ENCODE peak calls at places on chromosomes 1 and 21, in four cellular contexts. F, I, L and B are unnamed samples.
A peak's percentile ranks its signal among the peaks of the same experiment; 100 is the strongest.

GRCh38 chr1:170586321-170586855 is 54.4 kb downstream of the GORAB start:
- DNase-seq in F (no peak), I (peak; percentile 46), L (no peak), B (peak; percentile 28)

GRCh38 chr1:205775717-205776056 is 405 bp upstream of the RAB29 start:
- DNase-seq in F (no peak), I (peak; percentile 61), L (no peak), B (no peak)

GRCh38 chr21:46065993-46066842 is 31.7 kb upstream of the COL6A2 start:
- DNase-seq in F (no peak), I (no peak), L (peak; percentile 28), B (peak; percentile 26)

GRCh38 chr1:91884459-91885290 is 1.3 kb downstream of the TGFBR3 start:
- DNase-seq in F (no peak), I (no peak), L (no peak), B (peak; percentile 36)

GRCh38 chr1:239893127-239893731 is 198.5 kb upstream of the FMN2 start:
- DNase-seq in F (no peak), I (no peak), L (no peak), B (no peak)

GRCh38 chr1:114428083-114428754 is 82.8 kb downstream of the TRIM33 start:
- DNase-seq in F (no peak), I (no peak), L (no peak), B (no peak)

GRCh38 chr1:215567491-215568286 is 585 bp downstream of the KCTD3 start:
- DNase-seq in F (no peak), I (peak; percentile 19), L (peak; percentile 51), B (peak; percentile 65)

GRCh38 chr1:23799570-23800395 is 771 bp downstream of the GALE start:
- DNase-seq in F (no peak), I (no peak), L (peak; percentile 79), B (no peak)

GRCh38 chr1:67190942-67191341 is 24.7 kb downstream of the IL23R start:
- DNase-seq in F (no peak), I (no peak), L (no peak), B (no peak)

GRCh38 chr1:33260435-33260980 is 4.2 kb downstream of the ZNF362 start:
- DNase-seq in F (no peak), I (no peak), L (no peak), B (no peak)

GRCh38 chr1:38026592-38027200 is 14.2 kb downstream of the UTP11 start:
- DNase-seq in F (no peak), I (no peak), L (no peak), B (peak; percentile 74)

GRCh38 chr21:32558131-32558530 is 27.2 kb downstream of the TCP10L start:
- DNase-seq in F (no peak), I (no peak), L (no peak), B (no peak)

GRCh38 chr1:25559996-25560395 is 16.6 kb downstream of the LDLRAP1 start:
- DNase-seq in F (no peak), I (no peak), L (no peak), B (no peak)

GRCh38 chr1:152968248-152968647 is 2.2 kb upstream of the SPRR4 start:
- DNase-seq in F (no peak), I (no peak), L (no peak), B (no peak)

GRCh38 chr1:54944610-54945392 is 35.6 kb upstream of the TMEM61 start:
- DNase-seq in F (no peak), I (peak; percentile 68), L (peak; percentile 75), B (peak; percentile 86)

GRCh38 chr1:32703479-32704291 is 1.1 kb upstream of the SYNC start:
- DNase-seq in F (peak; percentile 53), I (peak; percentile 11), L (peak; percentile 99), B (peak; percentile 43)

GRCh38 chr1:89262643-89263042 is 10.0 kb downstream of the GBP5 start:
- DNase-seq in F (no peak), I (no peak), L (no peak), B (no peak)

GRCh38 chr1:30491831-30492230 is 231.6 kb downstream of the MATN1 start:
- DNase-seq in F (no peak), I (no peak), L (no peak), B (no peak)

GRCh38 chr1:27142464-27142863 is 12.5 kb downstream of the SLC9A1 start:
- DNase-seq in F (no peak), I (no peak), L (no peak), B (no peak)

GRCh38 chr1:209064850-209065249 is 518.7 kb upstream of the CAMK1G start:
- DNase-seq in F (no peak), I (no peak), L (no peak), B (no peak)

GRCh38 chr1:59393211-59394180 is 96.6 kb downstream of the FGGY start:
- DNase-seq in F (peak; percentile 47), I (peak; percentile 84), L (no peak), B (peak; percentile 82)

GRCh38 chr1:65247419-65248359 is 61.7 kb upstream of the DNAJC6 start:
- DNase-seq in F (no peak), I (no peak), L (no peak), B (peak; percentile 46)

GRCh38 chr1:76291737-76292136 is 217.2 kb downstream of the ST6GALNAC3 start:
- DNase-seq in F (no peak), I (no peak), L (no peak), B (no peak)

GRCh38 chr1:201745023-201745422 is 83.9 kb upstream of the IPO9 start:
- DNase-seq in F (no peak), I (no peak), L (no peak), B (no peak)

GRCh38 chr21:16797530-16797929 is 715.3 kb upstream of the CXADR start:
- DNase-seq in F (no peak), I (no peak), L (no peak), B (no peak)

DNA sequence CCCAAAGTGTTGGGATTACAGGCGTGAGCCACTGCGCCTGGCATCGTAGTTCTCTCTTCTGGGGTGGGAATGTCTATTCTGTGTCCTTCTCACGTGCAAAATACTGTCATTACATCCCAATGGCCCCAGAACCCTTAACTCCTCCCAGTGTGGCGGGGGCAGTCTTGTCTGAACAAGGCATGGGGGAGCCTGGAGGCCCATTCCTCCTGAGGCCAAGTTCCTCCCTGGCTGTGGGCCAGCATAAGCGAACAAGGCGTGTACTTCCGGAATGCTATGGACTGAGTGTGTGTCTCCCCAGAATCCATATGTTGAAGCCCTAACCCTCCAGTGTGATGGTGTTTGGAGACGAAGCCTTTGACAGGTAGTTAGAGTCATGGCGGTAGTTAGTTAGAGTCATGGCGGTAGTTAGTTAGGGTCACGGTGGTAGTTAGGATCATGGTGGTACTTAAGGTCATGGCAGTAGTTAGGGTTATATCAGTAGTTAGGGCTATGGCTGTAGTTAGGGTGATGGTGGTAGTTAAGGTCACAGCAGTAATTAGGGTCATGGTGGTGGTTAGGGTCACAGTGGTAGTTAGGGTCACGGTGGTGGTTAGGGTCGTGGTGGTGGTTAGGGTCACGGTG is 71.0 kb downstream of the PRKCZ start:
- DNase-seq in F (no peak), I (no peak), L (no peak), B (no peak)
- H3K27ac ChIP-seq in F (no peak overlapping the region), I (no peak overlapping the region), L (no peak overlapping the region), B (no peak overlapping the region)

GRCh38 chr1:228009828-228010775 is 3.3 kb downstream of the WNT3A start:
- DNase-seq in F (no peak), I (no peak), L (no peak), B (no peak)
- H3K4me3 ChIP-seq in F (no peak overlapping the region), I (no peak overlapping the region), L (no peak overlapping the region), B (no peak overlapping the region)

DNA sequence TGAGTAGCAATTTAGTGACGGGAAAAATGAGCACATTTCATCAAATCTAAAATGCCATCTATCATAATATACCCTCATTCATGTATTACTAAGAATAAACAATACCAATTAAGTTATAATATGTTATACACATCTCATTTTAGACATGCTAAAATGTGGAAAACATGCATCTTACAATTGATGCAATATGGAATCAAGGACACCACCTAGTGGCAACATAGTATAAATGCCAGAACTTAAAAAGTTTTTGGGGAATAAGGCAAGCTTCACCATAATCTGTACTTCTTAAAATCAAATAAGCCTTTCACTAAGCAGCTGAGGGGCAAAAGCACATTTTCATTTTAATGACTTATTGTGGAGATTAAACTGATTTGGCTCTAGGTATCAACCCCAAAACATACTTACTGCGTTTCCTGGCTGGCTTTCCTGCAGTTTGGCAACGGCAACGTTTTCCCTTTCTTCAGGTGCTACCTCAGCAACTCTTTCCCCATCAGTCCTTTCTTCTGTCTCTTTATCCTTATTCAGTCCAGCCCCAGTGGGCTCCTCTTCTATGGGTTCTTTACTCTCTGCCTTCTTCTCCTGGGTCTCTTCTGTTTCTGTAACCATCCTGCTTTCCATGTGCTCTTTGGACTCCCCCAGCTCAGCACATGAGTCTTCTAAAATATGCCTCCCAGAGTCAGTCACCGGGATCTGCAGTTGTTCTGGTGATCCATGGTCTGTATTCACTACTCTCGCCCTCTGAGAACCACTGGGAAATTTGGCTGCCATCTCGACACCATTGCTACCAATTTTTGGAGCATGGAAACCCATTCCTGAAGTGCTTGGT is 11.4 kb downstream of the SDE2 start:
- DNase-seq in F (no peak), I (no peak), L (no peak), B (no peak)
- H3K36me3 ChIP-seq in F (peaks cover 41% of the 10 kb centered on the region), I (peaks cover 96% of the 10 kb centered on the region), L (peaks cover 93% of the 10 kb centered on the region), B (no peaks in the 10 kb centered on the region)

GRCh38 chr21:37157938-37158337 is 84.9 kb downstream of the TTC3 start:
- DNase-seq in F (no peak), I (no peak), L (no peak), B (no peak)
- H3K27ac ChIP-seq in F (no peak overlapping the region), I (no peak overlapping the region), L (no peak overlapping the region), B (no peak overlapping the region)

DNA sequence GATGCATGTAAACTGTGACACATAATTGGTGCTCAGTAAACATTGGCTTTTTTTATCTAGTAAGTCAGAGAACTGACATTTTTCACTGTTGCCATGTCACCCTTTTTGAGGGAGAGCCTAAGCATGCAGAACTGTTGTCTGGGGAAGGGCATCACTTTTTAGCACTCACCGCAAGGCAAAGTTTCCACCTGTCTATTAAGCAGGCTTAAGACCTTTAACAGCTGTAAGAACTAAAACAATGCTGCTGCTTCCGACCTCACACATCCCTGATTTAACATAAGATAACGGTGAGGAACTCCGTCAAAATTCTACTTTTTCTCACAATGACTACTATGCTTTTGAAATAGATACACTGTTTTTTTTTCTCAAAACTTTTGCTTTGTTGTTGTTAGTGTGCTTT is 554.8 kb downstream of the NUF2 start:
- DNase-seq in F (no peak), I (no peak), L (no peak), B (no peak)
- H3K4me3 ChIP-seq in F (no peak overlapping the region), I (no peak overlapping the region), L (no peak overlapping the region), B (no peak overlapping the region)

GRCh38 chr1:11796036-11796828 is 9.5 kb downstream of the MTHFR start:
- DNase-seq in F (no peak), I (no peak), L (no peak), B (peak; percentile 90)
- H3K36me3 ChIP-seq in F (peaks cover 43% of the 10 kb centered on the region), I (peaks cover 77% of the 10 kb centered on the region), L (peaks cover 4% of the 10 kb centered on the region), B (no peaks in the 10 kb centered on the region)

GRCh38 chr1:178278135-178278534 is 184.2 kb downstream of the RASAL2 start:
- DNase-seq in F (no peak), I (no peak), L (no peak), B (no peak)

GRCh38 chr1:178284059-178284458 is 190.2 kb downstream of the RASAL2 start:
- DNase-seq in F (no peak), I (no peak), L (no peak), B (no peak)

GRCh38 chr1:178279287-178279686 is 185.4 kb downstream of the RASAL2 start:
- DNase-seq in F (no peak), I (no peak), L (no peak), B (no peak)

GRCh38 chr1:178283409-178283808 is 189.5 kb downstream of the RASAL2 start:
- DNase-seq in F (no peak), I (no peak), L (peak; percentile 85), B (no peak)

DNA sequence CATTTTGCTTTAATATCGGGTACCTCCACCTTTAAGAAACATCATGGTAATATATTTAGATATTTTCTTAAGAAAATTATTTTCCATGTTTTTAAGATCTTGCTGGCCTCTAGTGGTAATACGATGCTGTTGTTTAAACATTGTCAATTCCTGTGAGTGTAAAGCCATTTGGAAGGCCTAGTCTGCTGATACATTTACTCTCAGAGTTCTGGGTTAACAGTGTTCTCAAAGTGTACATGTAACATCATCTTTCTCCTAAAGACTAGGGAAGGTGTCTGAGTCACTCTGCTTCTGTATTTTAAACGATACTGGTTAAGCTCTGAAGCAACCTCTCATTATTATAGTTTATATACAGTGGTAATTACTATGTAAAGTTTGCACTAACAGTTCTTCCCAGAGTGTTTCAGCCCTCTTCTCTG is 189.1 kb downstream of the RASAL2 start:
- DNase-seq in F (no peak), I (no peak), L (no peak), B (no peak)
- H3K27ac ChIP-seq in F (no peak overlapping the region), I (no peak overlapping the region), L (peak overlapping the region; percentile 78), B (no peak overlapping the region)